ENCODE peak calls at places on chromosome 11, in eight cellular contexts. G is posterior cingulate gyrus; K is CD4-positive, alpha-beta memory T cell; D is breast epithelium; T is PC-3; S is naive thymus-derived CD4-positive, alpha-beta T cell; P is T-helper 9 cell; I is epithelial cell of esophagus. Y is an unnamed sample.

GRCh38 chr11:127052420-127052819 is 51.9 kb upstream of the KIRREL3 start:
- DNase-seq in K (no peak), S (no peak), P (no peak), G (no peak), D (no peak), T (no peak), I (no peak), Y (no peak)

GRCh38 chr11:285021-285893 is 3.7 kb upstream of the PGGHG start:
- DNase-seq in I (no peak), D (no peak), S (no peak), G (no peak), K (no peak), P (no peak), T (no peak), Y (no peak)

GRCh38 chr11:128902515-128903066 is 11.4 kb downstream of the KCNJ5 start:
- DNase-seq in T (no peak), S (no peak), G (no peak), K (no peak), D (no peak), P (no peak), I (peak), Y (peak)

GRCh38 chr11:113001709-113002108 is 40.5 kb downstream of the NCAM1 start:
- DNase-seq in G (no peak), I (no peak), P (no peak), T (no peak), S (no peak), D (no peak), K (no peak), Y (no peak)

GRCh38 chr11:74720596-74721478 is 10.4 kb downstream of the CHRDL2 start:
- DNase-seq in D (peak), K (no peak), T (no peak), S (no peak), G (peak), P (no peak), I (peak), Y (no peak)

GRCh38 chr11:86592659-86593451 is 79.6 kb downstream of the ME3 start:
- DNase-seq in K (peak), I (peak), S (peak), T (peak), D (peak), P (peak), G (no peak), Y (peak)

GRCh38 chr11:86180415-86180814 is 64.1 kb upstream of the EED start:
- DNase-seq in K (no peak), D (no peak), S (no peak), P (no peak), T (no peak), G (no peak), I (no peak), Y (no peak)

GRCh38 chr11:131904756-131905155 is 534.3 kb downstream of the NTM start:
- DNase-seq in S (no peak), K (no peak), G (no peak), P (no peak), T (no peak), I (peak), D (no peak), Y (no peak)

GRCh38 chr11:57900315-57900714 is 123.4 kb upstream of the OR9Q1 start:
- DNase-seq in T (peak), S (no peak), G (no peak), D (no peak), I (peak), P (no peak), K (no peak), Y (no peak)

GRCh38 chr11:46247090-46247489 is 30.4 kb upstream of the CREB3L1 start:
- DNase-seq in S (no peak), G (no peak), D (no peak), I (peak), T (peak), K (no peak), P (no peak), Y (peak)

GRCh38 chr11:23509023-23509422 is 648.7 kb upstream of the CCDC179 start:
- DNase-seq in I (peak), S (no peak), K (no peak), G (no peak), P (no peak), D (no peak), T (peak), Y (peak)

GRCh38 chr11:118186346-118187107 is 10.1 kb upstream of the SCN2B start:
- DNase-seq in P (no peak), K (no peak), T (no peak), G (no peak), D (no peak), I (no peak), S (no peak), Y (no peak)

GRCh38 chr11:12245091-12245490 is 132.3 kb upstream of the PARVA start:
- DNase-seq in T (no peak), D (no peak), I (no peak), P (no peak), K (no peak), S (no peak), G (no peak), Y (no peak)

GRCh38 chr11:26076591-26076990 is 255.3 kb upstream of the ANO3 start:
- DNase-seq in T (no peak), K (no peak), D (no peak), G (no peak), I (no peak), P (no peak), S (no peak), Y (no peak)

GRCh38 chr11:107591446-107592236 is 694 bp downstream of the ELMOD1 start:
- DNase-seq in S (no peak), K (peak), T (peak), P (no peak), G (no peak), D (no peak), I (peak), Y (peak)

GRCh38 chr11:123839131-123839530 is 33.0 kb upstream of the OR6M1 start:
- DNase-seq in I (no peak), K (no peak), G (no peak), P (no peak), T (no peak), D (no peak), S (no peak), Y (no peak)

GRCh38 chr11:94179696-94180095 is 51.1 kb downstream of the PANX1 start:
- DNase-seq in T (no peak), I (no peak), D (no peak), S (no peak), G (no peak), K (no peak), P (no peak), Y (no peak)

GRCh38 chr11:18608373-18608772 is 8.8 kb downstream of the MISFA start:
- DNase-seq in S (no peak), I (no peak), D (no peak), G (no peak), K (no peak), T (no peak), P (no peak), Y (no peak)

GRCh38 chr11:86395061-86395551 is 20.4 kb downstream of the CCDC81 start:
- DNase-seq in K (no peak), P (no peak), I (peak), G (no peak), S (no peak), D (no peak), T (no peak), Y (peak)

GRCh38 chr11:107018902-107019493 is 722 bp upstream of the GUCY1A2 start:
- DNase-seq in G (peak), P (no peak), T (peak), D (no peak), S (no peak), I (peak), K (no peak), Y (peak)

GRCh38 chr11:126059238-126059761 is 3.4 kb downstream of the CDON start:
- DNase-seq in K (no peak), G (no peak), P (no peak), T (no peak), S (no peak), I (no peak), D (no peak), Y (no peak)

GRCh38 chr11:56917708-56918450 is 70.8 kb upstream of the OR5AK2 start:
- DNase-seq in T (no peak), I (no peak), K (no peak), D (no peak), P (no peak), G (no peak), S (no peak), Y (no peak)

GRCh38 chr11:129067454-129067853 is 124.7 kb downstream of the ARHGAP32 start:
- DNase-seq in G (no peak), D (no peak), I (peak), T (peak), S (no peak), K (no peak), P (no peak), Y (peak)

GRCh38 chr11:100908746-100909145 is 220.9 kb downstream of the PGR start:
- DNase-seq in G (no peak), D (no peak), P (no peak), K (no peak), S (no peak), T (peak), I (no peak), Y (peak)

GRCh38 chr11:1660025-1660867 is 30.7 kb downstream of the KRTAP5-5 start:
- DNase-seq in I (no peak), G (no peak), T (no peak), D (no peak), K (no peak), S (no peak), P (no peak), Y (no peak)

GRCh38 chr11:877565-877964 is 33.0 kb downstream of the CHID1 start:
- DNase-seq in T (no peak), S (no peak), I (peak), K (no peak), P (no peak), G (no peak), D (no peak), Y (peak)

GRCh38 chr11:20155683-20156279 is 4.5 kb downstream of the DBX1 start:
- DNase-seq in I (no peak), P (no peak), K (no peak), G (no peak), T (no peak), D (no peak), S (no peak), Y (no peak)

Y was measured in HCEC 1CT.